ENCODE peak calls at places on chromosomes 1 and 21, in six cellular contexts. One of them, this sample, is unnamed.

GRCh38 chr1:22876359-22877111 is 96.1 kb downstream of the LACTBL1 start:
- DNase-seq in tibial nerve: no peak
- DNase-seq in GM13976: no peak
- DNase-seq in activated CD8-positive, alpha-beta T cell treated with anti-CD3 and anti-CD28 coated beads for 36 hours: no peak
- DNase-seq in heart right ventricle: no peak
- DNase-seq in fibroblast of villous mesenchyme: peak; percentile 64
- DNase-seq in this sample: peak; percentile 60

GRCh38 chr21:31731112-31731801 is 661 bp downstream of the SCAF4 start:
- DNase-seq in activated CD8-positive, alpha-beta T cell treated with anti-CD3 and anti-CD28 coated beads for 36 hours: peak; percentile 64
- DNase-seq in tibial nerve: no peak
- DNase-seq in fibroblast of villous mesenchyme: peak; percentile 54
- DNase-seq in heart right ventricle: peak; percentile 34
- DNase-seq in GM13976: peak; percentile 71
- DNase-seq in this sample: no peak

GRCh38 chr1:160607051-160608032 is 28.0 kb upstream of the CD84 start:
- DNase-seq in activated CD8-positive, alpha-beta T cell treated with anti-CD3 and anti-CD28 coated beads for 36 hours: peak; percentile 76
- DNase-seq in GM13976: peak; percentile 46
- DNase-seq in heart right ventricle: peak; percentile 36
- DNase-seq in tibial nerve: no peak
- DNase-seq in fibroblast of villous mesenchyme: peak; percentile 77
- DNase-seq in this sample: peak; percentile 83

GRCh38 chr1:226691257-226691656 is 47.8 kb downstream of the ITPKB start:
- DNase-seq in GM13976: peak; percentile 64
- DNase-seq in fibroblast of villous mesenchyme: no peak
- DNase-seq in activated CD8-positive, alpha-beta T cell treated with anti-CD3 and anti-CD28 coated beads for 36 hours: peak; percentile 89
- DNase-seq in heart right ventricle: no peak
- DNase-seq in tibial nerve: no peak
- DNase-seq in this sample: no peak

GRCh38 chr1:30747028-30748008 is 10.3 kb downstream of the LAPTM5 start:
- DNase-seq in activated CD8-positive, alpha-beta T cell treated with anti-CD3 and anti-CD28 coated beads for 36 hours: no peak
- DNase-seq in GM13976: no peak
- DNase-seq in tibial nerve: no peak
- DNase-seq in heart right ventricle: no peak
- DNase-seq in fibroblast of villous mesenchyme: no peak
- DNase-seq in this sample: no peak

GRCh38 chr21:31213787-31214186 is 130.3 kb downstream of the TIAM1 start:
- DNase-seq in heart right ventricle: no peak
- DNase-seq in fibroblast of villous mesenchyme: no peak
- DNase-seq in activated CD8-positive, alpha-beta T cell treated with anti-CD3 and anti-CD28 coated beads for 36 hours: no peak
- DNase-seq in GM13976: no peak
- DNase-seq in tibial nerve: no peak
- DNase-seq in this sample: no peak

GRCh38 chr1:226128487-226129075 is 58.0 kb downstream of the ACBD3 start:
- DNase-seq in heart right ventricle: no peak
- DNase-seq in GM13976: no peak
- DNase-seq in activated CD8-positive, alpha-beta T cell treated with anti-CD3 and anti-CD28 coated beads for 36 hours: no peak
- DNase-seq in tibial nerve: no peak
- DNase-seq in fibroblast of villous mesenchyme: no peak
- DNase-seq in this sample: peak; percentile 63

GRCh38 chr1:77126309-77126708 is 92.9 kb downstream of the PIGK start:
- DNase-seq in GM13976: peak; percentile 32
- DNase-seq in heart right ventricle: peak; percentile 17
- DNase-seq in fibroblast of villous mesenchyme: peak; percentile 78
- DNase-seq in activated CD8-positive, alpha-beta T cell treated with anti-CD3 and anti-CD28 coated beads for 36 hours: peak; percentile 39
- DNase-seq in tibial nerve: no peak
- DNase-seq in this sample: peak; percentile 83

GRCh38 chr1:37561794-37562132 is 5.0 kb downstream of the DNALI1 start:
- DNase-seq in GM13976: peak; percentile 73
- DNase-seq in heart right ventricle: no peak
- DNase-seq in fibroblast of villous mesenchyme: peak; percentile 55
- DNase-seq in tibial nerve: no peak
- DNase-seq in activated CD8-positive, alpha-beta T cell treated with anti-CD3 and anti-CD28 coated beads for 36 hours: peak; percentile 54
- DNase-seq in this sample: peak; percentile 29

GRCh38 chr1:188986751-188987417 is 1490.8 kb downstream of the BRINP3 start:
- DNase-seq in activated CD8-positive, alpha-beta T cell treated with anti-CD3 and anti-CD28 coated beads for 36 hours: no peak
- DNase-seq in fibroblast of villous mesenchyme: no peak
- DNase-seq in heart right ventricle: no peak
- DNase-seq in tibial nerve: no peak
- DNase-seq in GM13976: no peak
- DNase-seq in this sample: no peak

GRCh38 chr1:229023651-229024295 is 247.1 kb upstream of the RAB4A start:
- DNase-seq in heart right ventricle: no peak
- DNase-seq in activated CD8-positive, alpha-beta T cell treated with anti-CD3 and anti-CD28 coated beads for 36 hours: no peak
- DNase-seq in tibial nerve: no peak
- DNase-seq in GM13976: no peak
- DNase-seq in fibroblast of villous mesenchyme: no peak
- DNase-seq in this sample: no peak

GRCh38 chr1:170318736-170319135 is 173.0 kb downstream of the NTMT2 start:
- DNase-seq in fibroblast of villous mesenchyme: no peak
- DNase-seq in tibial nerve: no peak
- DNase-seq in heart right ventricle: no peak
- DNase-seq in GM13976: no peak
- DNase-seq in activated CD8-positive, alpha-beta T cell treated with anti-CD3 and anti-CD28 coated beads for 36 hours: no peak
- DNase-seq in this sample: no peak

GRCh38 chr21:44288251-44289110 is 2.8 kb downstream of the AIRE start:
- DNase-seq in GM13976: no peak
- DNase-seq in tibial nerve: no peak
- DNase-seq in heart right ventricle: no peak
- DNase-seq in activated CD8-positive, alpha-beta T cell treated with anti-CD3 and anti-CD28 coated beads for 36 hours: no peak
- DNase-seq in fibroblast of villous mesenchyme: no peak
- DNase-seq in this sample: no peak

GRCh38 chr1:182702826-182703524 is 18.6 kb upstream of the RGS8 start:
- DNase-seq in heart right ventricle: no peak
- DNase-seq in GM13976: no peak
- DNase-seq in activated CD8-positive, alpha-beta T cell treated with anti-CD3 and anti-CD28 coated beads for 36 hours: no peak
- DNase-seq in tibial nerve: no peak
- DNase-seq in fibroblast of villous mesenchyme: no peak
- DNase-seq in this sample: no peak

GRCh38 chr21:31446206-31446900 is 102.3 kb upstream of the TIAM1 start:
- DNase-seq in heart right ventricle: no peak
- DNase-seq in tibial nerve: no peak
- DNase-seq in activated CD8-positive, alpha-beta T cell treated with anti-CD3 and anti-CD28 coated beads for 36 hours: peak; percentile 65
- DNase-seq in GM13976: no peak
- DNase-seq in fibroblast of villous mesenchyme: no peak
- DNase-seq in this sample: no peak

GRCh38 chr1:221573727-221574126 is 168.2 kb downstream of the DUSP10 start:
- DNase-seq in activated CD8-positive, alpha-beta T cell treated with anti-CD3 and anti-CD28 coated beads for 36 hours: no peak
- DNase-seq in heart right ventricle: no peak
- DNase-seq in tibial nerve: no peak
- DNase-seq in GM13976: no peak
- DNase-seq in fibroblast of villous mesenchyme: no peak
- DNase-seq in this sample: peak; percentile 19

GRCh38 chr1:10286244-10286643 is 75.9 kb downstream of the KIF1B start:
- DNase-seq in activated CD8-positive, alpha-beta T cell treated with anti-CD3 and anti-CD28 coated beads for 36 hours: no peak
- DNase-seq in GM13976: no peak
- DNase-seq in heart right ventricle: peak; percentile 54
- DNase-seq in fibroblast of villous mesenchyme: peak; percentile 26
- DNase-seq in tibial nerve: no peak
- DNase-seq in this sample: no peak

GRCh38 chr1:226814751-226815496 is 55.5 kb upstream of the PSEN2 start:
- DNase-seq in tibial nerve: no peak
- DNase-seq in GM13976: no peak
- DNase-seq in fibroblast of villous mesenchyme: peak; percentile 85
- DNase-seq in activated CD8-positive, alpha-beta T cell treated with anti-CD3 and anti-CD28 coated beads for 36 hours: no peak
- DNase-seq in heart right ventricle: peak; percentile 74
- DNase-seq in this sample: peak; percentile 82

GRCh38 chr1:178798232-178798861 is 72.5 kb downstream of the ANGPTL1 start:
- DNase-seq in heart right ventricle: no peak
- DNase-seq in GM13976: no peak
- DNase-seq in fibroblast of villous mesenchyme: no peak
- DNase-seq in activated CD8-positive, alpha-beta T cell treated with anti-CD3 and anti-CD28 coated beads for 36 hours: no peak
- DNase-seq in tibial nerve: no peak
- DNase-seq in this sample: no peak

GRCh38 chr1:19976317-19977003 is 3.0 kb downstream of the PLA2G2A start:
- DNase-seq in tibial nerve: no peak
- DNase-seq in heart right ventricle: no peak
- DNase-seq in fibroblast of villous mesenchyme: no peak
- DNase-seq in GM13976: no peak
- DNase-seq in activated CD8-positive, alpha-beta T cell treated with anti-CD3 and anti-CD28 coated beads for 36 hours: no peak
- DNase-seq in this sample: no peak

GRCh38 chr1:19975423-19976193 is 3.8 kb downstream of the PLA2G2A start:
- DNase-seq in tibial nerve: no peak
- DNase-seq in activated CD8-positive, alpha-beta T cell treated with anti-CD3 and anti-CD28 coated beads for 36 hours: no peak
- DNase-seq in heart right ventricle: no peak
- DNase-seq in GM13976: no peak
- DNase-seq in fibroblast of villous mesenchyme: no peak
- DNase-seq in this sample: no peak

GRCh38 chr1:19978143-19978542 is 1.3 kb downstream of the PLA2G2A start:
- DNase-seq in GM13976: no peak
- DNase-seq in fibroblast of villous mesenchyme: no peak
- DNase-seq in heart right ventricle: no peak
- DNase-seq in tibial nerve: no peak
- DNase-seq in activated CD8-positive, alpha-beta T cell treated with anti-CD3 and anti-CD28 coated beads for 36 hours: no peak
- DNase-seq in this sample: no peak

GRCh38 chr1:19971657-19972056 is 7.8 kb downstream of the PLA2G2A start:
- DNase-seq in activated CD8-positive, alpha-beta T cell treated with anti-CD3 and anti-CD28 coated beads for 36 hours: no peak
- DNase-seq in tibial nerve: no peak
- DNase-seq in heart right ventricle: no peak
- DNase-seq in fibroblast of villous mesenchyme: no peak
- DNase-seq in GM13976: no peak
- DNase-seq in this sample: no peak

DNA sequence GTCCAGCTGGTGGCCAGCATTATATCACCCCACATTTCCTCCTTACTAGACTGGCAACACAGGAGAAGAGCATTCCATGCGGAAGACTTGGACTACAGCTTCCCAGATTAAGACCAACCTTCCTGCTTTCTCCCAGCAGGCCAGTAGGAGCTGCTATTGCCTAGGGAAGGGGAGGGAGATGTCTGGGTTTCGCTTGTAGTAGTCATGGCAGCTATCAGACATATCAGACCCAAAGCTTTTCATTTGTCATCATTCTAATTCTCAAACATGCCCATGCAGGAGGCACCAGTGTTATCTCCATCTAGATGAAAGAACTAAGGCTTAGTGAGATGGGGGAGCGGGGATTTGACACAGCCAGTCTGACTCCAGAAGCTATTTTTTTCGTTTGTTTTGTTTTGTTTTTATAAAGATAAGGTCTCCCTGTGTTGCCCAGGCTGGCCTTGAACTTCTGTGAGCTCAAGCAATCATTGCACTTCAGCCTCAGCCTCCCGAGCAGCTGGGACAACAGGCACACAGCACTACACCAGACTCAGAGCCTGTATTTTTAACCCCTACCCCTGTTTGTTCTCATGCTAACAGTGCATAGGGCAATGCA is 4.5 kb downstream of the PLA2G2A start:
- DNase-seq in fibroblast of villous mesenchyme: peak; percentile 73
- DNase-seq in heart right ventricle: peak; percentile 63
- DNase-seq in GM13976: peak; percentile 50
- DNase-seq in activated CD8-positive, alpha-beta T cell treated with anti-CD3 and anti-CD28 coated beads for 36 hours: peak; percentile 30
- DNase-seq in tibial nerve: no peak
- DNase-seq in this sample: peak; percentile 80
- TF ChIP-seq CTCF in fibroblast of villous mesenchyme: peak; percentile 99
- TF ChIP-seq CTCF in heart right ventricle: peak; percentile 75
- TF ChIP-seq CTCF in GM13976: peak; percentile 64
- TF ChIP-seq CTCF in activated CD8-positive, alpha-beta T cell treated with anti-CD3 and anti-CD28 coated beads for 36 hours: peak; percentile 37
- TF ChIP-seq CTCF in tibial nerve: peak; percentile 57
- TF ChIP-seq CTCF in this sample: peak; percentile 96

GRCh38 chr1:246597971-246598370 is 31.7 kb downstream of the CNST start:
- DNase-seq in fibroblast of villous mesenchyme: no peak
- DNase-seq in activated CD8-positive, alpha-beta T cell treated with anti-CD3 and anti-CD28 coated beads for 36 hours: no peak
- DNase-seq in heart right ventricle: no peak
- DNase-seq in tibial nerve: no peak
- DNase-seq in GM13976: no peak
- DNase-seq in this sample: no peak
- TF ChIP-seq CTCF in fibroblast of villous mesenchyme: no peak
- TF ChIP-seq CTCF in activated CD8-positive, alpha-beta T cell treated with anti-CD3 and anti-CD28 coated beads for 36 hours: no peak
- TF ChIP-seq CTCF in heart right ventricle: no peak
- TF ChIP-seq CTCF in tibial nerve: no peak
- TF ChIP-seq CTCF in GM13976: no peak
- TF ChIP-seq CTCF in this sample: no peak

GRCh38 chr1:24418898-24419628 is 3.5 kb downstream of the NIPAL3 start:
- DNase-seq in activated CD8-positive, alpha-beta T cell treated with anti-CD3 and anti-CD28 coated beads for 36 hours: peak; percentile 24
- DNase-seq in heart right ventricle: no peak
- DNase-seq in fibroblast of villous mesenchyme: peak; percentile 38
- DNase-seq in GM13976: no peak
- DNase-seq in tibial nerve: no peak
- DNase-seq in this sample: peak; percentile 67

GRCh38 chr1:24420547-24420946 is 4.9 kb downstream of the NIPAL3 start:
- DNase-seq in fibroblast of villous mesenchyme: peak; percentile 47
- DNase-seq in heart right ventricle: no peak
- DNase-seq in activated CD8-positive, alpha-beta T cell treated with anti-CD3 and anti-CD28 coated beads for 36 hours: no peak
- DNase-seq in tibial nerve: no peak
- DNase-seq in GM13976: no peak
- DNase-seq in this sample: peak; percentile 25

GRCh38 chr1:24424207-24424606 is 8.6 kb downstream of the NIPAL3 start:
- DNase-seq in activated CD8-positive, alpha-beta T cell treated with anti-CD3 and anti-CD28 coated beads for 36 hours: peak; percentile 17
- DNase-seq in fibroblast of villous mesenchyme: no peak
- DNase-seq in GM13976: no peak
- DNase-seq in tibial nerve: no peak
- DNase-seq in heart right ventricle: no peak
- DNase-seq in this sample: no peak

GRCh38 chr1:24424990-24425389 is 9.4 kb downstream of the NIPAL3 start:
- DNase-seq in fibroblast of villous mesenchyme: no peak
- DNase-seq in activated CD8-positive, alpha-beta T cell treated with anti-CD3 and anti-CD28 coated beads for 36 hours: no peak
- DNase-seq in heart right ventricle: no peak
- DNase-seq in GM13976: no peak
- DNase-seq in tibial nerve: no peak
- DNase-seq in this sample: no peak

DNA sequence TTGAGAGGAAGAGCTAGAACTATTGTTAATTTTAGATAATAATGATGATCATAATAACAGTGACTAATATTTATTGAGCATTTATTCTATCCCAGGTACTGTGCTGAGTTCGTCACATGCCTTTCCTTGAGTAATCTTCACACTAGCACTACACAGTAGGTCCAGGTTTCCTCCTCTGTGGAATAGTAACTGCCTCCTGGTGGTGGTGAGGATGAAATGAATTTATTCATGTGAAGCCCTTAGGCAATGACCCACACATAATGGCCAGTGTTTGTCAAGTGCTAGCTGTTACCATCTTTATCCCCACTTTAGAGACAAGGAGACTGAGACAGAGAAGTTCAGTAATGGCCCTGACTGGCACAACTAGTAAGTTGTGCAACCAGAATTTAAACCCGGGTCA is 5.9 kb downstream of the NIPAL3 start:
- DNase-seq in fibroblast of villous mesenchyme: no peak
- DNase-seq in activated CD8-positive, alpha-beta T cell treated with anti-CD3 and anti-CD28 coated beads for 36 hours: no peak
- DNase-seq in tibial nerve: no peak
- DNase-seq in heart right ventricle: no peak
- DNase-seq in GM13976: no peak
- DNase-seq in this sample: no peak
- TF ChIP-seq CTCF in fibroblast of villous mesenchyme: peak; percentile 5
- TF ChIP-seq CTCF in activated CD8-positive, alpha-beta T cell treated with anti-CD3 and anti-CD28 coated beads for 36 hours: no peak
- TF ChIP-seq CTCF in tibial nerve: no peak
- TF ChIP-seq CTCF in heart right ventricle: no peak
- TF ChIP-seq CTCF in GM13976: no peak
- TF ChIP-seq CTCF in this sample: no peak

GRCh38 chr1:50214764-50215163 is 106.0 kb downstream of the ELAVL4 start:
- DNase-seq in heart right ventricle: no peak
- DNase-seq in activated CD8-positive, alpha-beta T cell treated with anti-CD3 and anti-CD28 coated beads for 36 hours: peak; percentile 2
- DNase-seq in tibial nerve: no peak
- DNase-seq in fibroblast of villous mesenchyme: no peak
- DNase-seq in GM13976: no peak
- DNase-seq in this sample: no peak
- TF ChIP-seq CTCF in heart right ventricle: no peak
- TF ChIP-seq CTCF in activated CD8-positive, alpha-beta T cell treated with anti-CD3 and anti-CD28 coated beads for 36 hours: no peak
- TF ChIP-seq CTCF in tibial nerve: no peak
- TF ChIP-seq CTCF in fibroblast of villous mesenchyme: no peak
- TF ChIP-seq CTCF in GM13976: no peak
- TF ChIP-seq CTCF in this sample: no peak

This sample was measured in cardiac fibroblast.